ENCODE peak calls at places on chromosomes 3 and 15, in four cellular contexts. One of them, this sample, is unnamed.
A peak's percentile ranks its signal among the peaks of the same experiment; 100 is the strongest.

GRCh38 chr3:37291275-37291700 is 116.9 kb upstream of the LRRFIP2 start:
- DNase-seq in fibroblast of the aortic adventitia: peak; percentile 91
- DNase-seq in left ventricle myocardium inferior: no peak
- DNase-seq in stimulated activated CD4-positive, alpha-beta T cell treated with anti-CD3 and anti-CD28 coated beads, Interleukin-15, amount 100 ng/mL, for 1 hour: no peak
- DNase-seq in this sample: peak; percentile 47

GRCh38 chr3:196544491-196544992 is 23.8 kb downstream of the WDR53 start:
- DNase-seq in left ventricle myocardium inferior: no peak
- DNase-seq in fibroblast of the aortic adventitia: no peak
- DNase-seq in stimulated activated CD4-positive, alpha-beta T cell treated with anti-CD3 and anti-CD28 coated beads, Interleukin-15, amount 100 ng/mL, for 1 hour: no peak
- DNase-seq in this sample: no peak

GRCh38 chr3:51966941-51967383 is 292 bp downstream of the PCBP4 start:
- DNase-seq in stimulated activated CD4-positive, alpha-beta T cell treated with anti-CD3 and anti-CD28 coated beads, Interleukin-15, amount 100 ng/mL, for 1 hour: no peak
- DNase-seq in left ventricle myocardium inferior: no peak
- DNase-seq in fibroblast of the aortic adventitia: no peak
- DNase-seq in this sample: no peak

GRCh38 chr15:88981244-88982215 is 68.4 kb upstream of the MFGE8 start:
- DNase-seq in fibroblast of the aortic adventitia: no peak
- DNase-seq in left ventricle myocardium inferior: no peak
- DNase-seq in stimulated activated CD4-positive, alpha-beta T cell treated with anti-CD3 and anti-CD28 coated beads, Interleukin-15, amount 100 ng/mL, for 1 hour: no peak
- DNase-seq in this sample: peak; percentile 50

GRCh38 chr3:37601832-37602231 is 259.8 kb upstream of the CTDSPL start:
- DNase-seq in left ventricle myocardium inferior: no peak
- DNase-seq in stimulated activated CD4-positive, alpha-beta T cell treated with anti-CD3 and anti-CD28 coated beads, Interleukin-15, amount 100 ng/mL, for 1 hour: no peak
- DNase-seq in fibroblast of the aortic adventitia: no peak
- DNase-seq in this sample: no peak

GRCh38 chr3:5055352-5056004 is 66.6 kb upstream of the ARL8B start:
- DNase-seq in stimulated activated CD4-positive, alpha-beta T cell treated with anti-CD3 and anti-CD28 coated beads, Interleukin-15, amount 100 ng/mL, for 1 hour: no peak
- DNase-seq in left ventricle myocardium inferior: no peak
- DNase-seq in fibroblast of the aortic adventitia: no peak
- DNase-seq in this sample: no peak

GRCh38 chr3:196174652-196175051 is 36.5 kb downstream of the ZDHHC19 start:
- DNase-seq in left ventricle myocardium inferior: no peak
- DNase-seq in fibroblast of the aortic adventitia: no peak
- DNase-seq in stimulated activated CD4-positive, alpha-beta T cell treated with anti-CD3 and anti-CD28 coated beads, Interleukin-15, amount 100 ng/mL, for 1 hour: no peak
- DNase-seq in this sample: no peak

GRCh38 chr3:67468511-67468910 is 185.9 kb downstream of the SUCLG2 start:
- DNase-seq in left ventricle myocardium inferior: no peak
- DNase-seq in stimulated activated CD4-positive, alpha-beta T cell treated with anti-CD3 and anti-CD28 coated beads, Interleukin-15, amount 100 ng/mL, for 1 hour: no peak
- DNase-seq in fibroblast of the aortic adventitia: no peak
- DNase-seq in this sample: no peak

GRCh38 chr3:99681512-99681911 is 43.1 kb downstream of the COL8A1 start:
- DNase-seq in stimulated activated CD4-positive, alpha-beta T cell treated with anti-CD3 and anti-CD28 coated beads, Interleukin-15, amount 100 ng/mL, for 1 hour: no peak
- DNase-seq in fibroblast of the aortic adventitia: no peak
- DNase-seq in left ventricle myocardium inferior: no peak
- DNase-seq in this sample: no peak

GRCh38 chr3:58342676-58343075 is 10.0 kb downstream of the PXK start:
- DNase-seq in fibroblast of the aortic adventitia: no peak
- DNase-seq in left ventricle myocardium inferior: no peak
- DNase-seq in stimulated activated CD4-positive, alpha-beta T cell treated with anti-CD3 and anti-CD28 coated beads, Interleukin-15, amount 100 ng/mL, for 1 hour: no peak
- DNase-seq in this sample: no peak

GRCh38 chr15:63043391-63044076 is 987 bp downstream of the TPM1 start:
- DNase-seq in left ventricle myocardium inferior: peak; percentile 34
- DNase-seq in stimulated activated CD4-positive, alpha-beta T cell treated with anti-CD3 and anti-CD28 coated beads, Interleukin-15, amount 100 ng/mL, for 1 hour: no peak
- DNase-seq in fibroblast of the aortic adventitia: no peak
- DNase-seq in this sample: peak; percentile 54

GRCh38 chr3:169085827-169086226 is 577.7 kb downstream of the MECOM start:
- DNase-seq in left ventricle myocardium inferior: no peak
- DNase-seq in stimulated activated CD4-positive, alpha-beta T cell treated with anti-CD3 and anti-CD28 coated beads, Interleukin-15, amount 100 ng/mL, for 1 hour: no peak
- DNase-seq in fibroblast of the aortic adventitia: peak; percentile 93
- DNase-seq in this sample: peak; percentile 96

GRCh38 chr3:45666729-45667440 is 22.3 kb upstream of the SACM1L start:
- DNase-seq in left ventricle myocardium inferior: peak; percentile 60
- DNase-seq in fibroblast of the aortic adventitia: peak; percentile 76
- DNase-seq in stimulated activated CD4-positive, alpha-beta T cell treated with anti-CD3 and anti-CD28 coated beads, Interleukin-15, amount 100 ng/mL, for 1 hour: no peak
- DNase-seq in this sample: peak; percentile 53

GRCh38 chr3:38040400-38040799 is 1.4 kb downstream of the DLEC1 start:
- DNase-seq in left ventricle myocardium inferior: no peak
- DNase-seq in fibroblast of the aortic adventitia: no peak
- DNase-seq in stimulated activated CD4-positive, alpha-beta T cell treated with anti-CD3 and anti-CD28 coated beads, Interleukin-15, amount 100 ng/mL, for 1 hour: no peak
- DNase-seq in this sample: no peak

GRCh38 chr3:196537319-196537984 is 22.3 kb upstream of the SMCO1 start:
- DNase-seq in stimulated activated CD4-positive, alpha-beta T cell treated with anti-CD3 and anti-CD28 coated beads, Interleukin-15, amount 100 ng/mL, for 1 hour: peak; percentile 29
- DNase-seq in left ventricle myocardium inferior: no peak
- DNase-seq in fibroblast of the aortic adventitia: peak; percentile 40
- DNase-seq in this sample: peak; percentile 48

GRCh38 chr3:157922614-157923013 is 183.6 kb downstream of the SHOX2 start:
- DNase-seq in stimulated activated CD4-positive, alpha-beta T cell treated with anti-CD3 and anti-CD28 coated beads, Interleukin-15, amount 100 ng/mL, for 1 hour: no peak
- DNase-seq in left ventricle myocardium inferior: no peak
- DNase-seq in fibroblast of the aortic adventitia: no peak
- DNase-seq in this sample: no peak